ENCODE peak calls at places on chromosomes 3 and 15, in five cellular contexts. G is lower leg skin, M is heart left ventricle, F is A549, W is upper lobe of left lung. Z is an unnamed sample.

GRCh38 chr15:88178631-88179030 is 77.9 kb downstream of the NTRK3 start:
- DNase-seq in G (no peak), M (no peak), F (no peak), W (no peak), Z (no peak)

GRCh38 chr15:65583701-65584100 is 27.2 kb downstream of the INTS14 start:
- DNase-seq in G (no peak), M (no peak), F (no peak), W (no peak), Z (no peak)

GRCh38 chr15:47773163-47773562 is 55.9 kb downstream of the SEMA6D start:
- DNase-seq in G (no peak), M (no peak), F (no peak), W (no peak), Z (no peak)

GRCh38 chr15:35168464-35168863 is 83.4 kb upstream of the NANOGP8 start:
- DNase-seq in G (no peak), M (no peak), F (no peak), W (no peak), Z (peak)

GRCh38 chr3:42600958-42601675 is 631 bp downstream of the NKTR start:
- DNase-seq in G (peak), M (peak), F (peak), W (no peak), Z (peak)

GRCh38 chr3:37543692-37544091 is 318.0 kb upstream of the CTDSPL start:
- DNase-seq in G (no peak), M (no peak), F (no peak), W (no peak), Z (no peak)

GRCh38 chr15:51368751-51369450 is 27.4 kb downstream of the GLDN start:
- DNase-seq in G (no peak), M (no peak), F (no peak), W (no peak), Z (no peak)

GRCh38 chr3:124217542-124217941 is 225.6 kb upstream of the ROPN1 start:
- DNase-seq in G (no peak), M (peak), F (peak), W (no peak), Z (peak)

GRCh38 chr3:27141668-27142067 is 227.5 kb downstream of the NEK10 start:
- DNase-seq in G (no peak), M (no peak), F (no peak), W (no peak), Z (no peak)

GRCh38 chr15:89502867-89503595 is 6.6 kb upstream of the RHCG start:
- DNase-seq in G (peak), M (no peak), F (no peak), W (no peak), Z (no peak)

GRCh38 chr15:37616215-37616614 is 318.2 kb upstream of the TMCO5A start:
- DNase-seq in G (no peak), M (no peak), F (no peak), W (no peak), Z (no peak)

GRCh38 chr3:174397848-174398247 is 461.3 kb upstream of the NAALADL2 start:
- DNase-seq in G (no peak), M (no peak), F (no peak), W (no peak), Z (peak)

GRCh38 chr3:46931631-46932441 is 44.7 kb downstream of the CCDC12 start:
- DNase-seq in G (no peak), M (peak), F (no peak), W (peak), Z (peak)

GRCh38 chr3:134486577-134487041 is 752 bp downstream of the CEP63 start:
- DNase-seq in G (no peak), M (no peak), F (no peak), W (no peak), Z (peak)

GRCh38 chr3:64019271-64019670 is 4.0 kb downstream of the PSMD6 start:
- DNase-seq in G (no peak), M (no peak), F (no peak), W (no peak), Z (no peak)

GRCh38 chr3:12902181-12902999 is 61.0 kb upstream of the RPL32 start:
- DNase-seq in G (no peak), M (no peak), F (no peak), W (no peak), Z (no peak)

GRCh38 chr3:12905316-12906071 is 64.1 kb upstream of the RPL32 start:
- DNase-seq in G (no peak), M (no peak), F (no peak), W (no peak), Z (no peak)

GRCh38 chr3:12904951-12905315 is 63.6 kb upstream of the RPL32 start:
- DNase-seq in G (no peak), M (no peak), F (no peak), W (no peak), Z (no peak)

GRCh38 chr3:12903000-12903800 is 61.8 kb upstream of the RPL32 start:
- DNase-seq in G (no peak), M (no peak), F (no peak), W (no peak), Z (no peak)

DNA sequence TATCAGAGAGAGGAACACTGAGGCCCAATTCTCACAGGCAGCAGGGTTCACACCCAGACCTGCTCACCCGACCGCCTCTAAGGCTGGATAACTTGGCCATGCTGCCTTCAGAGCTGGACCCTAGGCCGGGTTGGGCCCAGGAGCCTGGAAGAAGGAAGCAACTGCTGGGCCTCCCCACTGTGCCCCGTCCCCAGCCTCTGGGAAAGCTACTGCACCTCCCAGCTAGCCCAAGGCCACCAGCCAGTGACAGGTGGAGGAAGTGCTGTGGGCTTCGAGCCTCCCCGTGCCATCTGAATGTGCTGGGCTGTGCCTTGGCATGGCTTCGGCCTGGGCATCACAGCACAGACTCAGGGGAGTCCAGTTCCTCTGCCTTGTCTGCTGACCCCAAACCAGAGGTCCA is 62.5 kb upstream of the RPL32 start:
- DNase-seq in G (no peak), M (no peak), F (no peak), W (no peak), Z (no peak)
- TF ChIP-seq POLR2A in G (no peak), M (no peak), F (no peak), W (no peak), Z (no peak)

GRCh38 chr15:82569834-82570233 is 29.6 kb upstream of the RPS17 start:
- DNase-seq in G (no peak), M (no peak), F (no peak), W (no peak), Z (no peak)

GRCh38 chr15:82570721-82571519 is 30.7 kb upstream of the RPS17 start:
- DNase-seq in G (no peak), M (no peak), F (no peak), W (no peak), Z (no peak)

GRCh38 chr15:82572311-82572710 is 32.1 kb upstream of the RPS17 start:
- DNase-seq in G (no peak), M (no peak), F (no peak), W (no peak), Z (no peak)

GRCh38 chr15:82572986-82573385 is 32.7 kb upstream of the RPS17 start:
- DNase-seq in G (no peak), M (no peak), F (no peak), W (no peak), Z (no peak)

GRCh38 chr15:82571722-82572222 is 31.5 kb upstream of the RPS17 start:
- DNase-seq in G (peak), M (peak), F (no peak), W (peak), Z (no peak)
- TF ChIP-seq POLR2A in G (no peak), M (peak), F (no peak), W (no peak), Z (no peak)

GRCh38 chr3:44584646-44585501 is at the start of gene ZNF660:
- DNase-seq in G (peak), M (peak), F (no peak), W (peak), Z (peak)
- TF ChIP-seq POLR2A in G (no peak), M (peak), F (no peak), W (no peak), Z (no peak)

DNA sequence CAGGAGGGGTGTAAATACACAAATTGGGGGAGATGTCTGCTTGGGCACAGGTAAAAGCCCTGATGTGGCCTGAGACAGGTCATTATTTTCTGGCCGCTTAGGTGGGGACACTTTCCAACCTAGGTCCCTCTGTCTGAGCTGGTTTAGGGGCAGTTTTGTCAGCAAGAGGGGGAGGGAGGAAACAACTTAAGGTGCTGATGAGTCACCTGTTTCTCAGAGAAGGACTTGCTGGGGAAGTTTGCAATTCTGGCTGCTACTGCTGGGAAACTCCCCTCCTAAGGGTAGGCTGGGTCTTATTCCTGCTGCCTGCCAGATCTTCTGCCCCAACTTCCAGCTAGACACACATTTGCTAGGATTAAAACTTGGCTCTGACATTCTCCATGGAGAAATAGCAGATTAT is 4.8 kb upstream of the RHOV start:
- DNase-seq in G (no peak), M (no peak), F (no peak), W (no peak), Z (no peak)
- TF ChIP-seq POLR2A in G (no peak), M (no peak), F (no peak), W (no peak), Z (no peak)

GRCh38 chr15:25181290-25182097 is 226.7 kb downstream of the SNRPN start:
- DNase-seq in G (peak), M (peak), F (no peak), W (peak), Z (no peak)
- TF ChIP-seq POLR2A in G (no peak), M (no peak), F (no peak), W (no peak), Z (no peak)

GRCh38 chr3:51941798-51942602 is at the start of the genes PARP3 and RRP9:
- DNase-seq in G (peak), M (peak), F (peak), W (peak), Z (peak)

GRCh38 chr3:51941447-51941797 is 282 bp downstream of the RRP9 start:
- DNase-seq in G (no peak), M (no peak), F (no peak), W (no peak), Z (no peak)

GRCh38 chr3:51943451-51944391 is 1.6 kb downstream of the PARP3 start:
- DNase-seq in G (peak), M (no peak), F (no peak), W (no peak), Z (no peak)

GRCh38 chr3:51944541-51945021 is 2.4 kb downstream of the PARP3 start:
- DNase-seq in G (peak), M (no peak), F (no peak), W (no peak), Z (no peak)

GRCh38 chr3:51942603-51943450 is 664 bp downstream of the PARP3 start:
- DNase-seq in G (peak), M (peak), F (peak), W (no peak), Z (peak)
- TF ChIP-seq POLR2A in G (no peak), M (peak), F (peak), W (no peak), Z (no peak)

GRCh38 chr3:172310361-172310760 is 137.9 kb downstream of the GHSR start:
- DNase-seq in G (no peak), M (no peak), F (no peak), W (no peak), Z (no peak)
- TF ChIP-seq POLR2A in G (no peak), M (no peak), F (no peak), W (no peak), Z (no peak)

DNA sequence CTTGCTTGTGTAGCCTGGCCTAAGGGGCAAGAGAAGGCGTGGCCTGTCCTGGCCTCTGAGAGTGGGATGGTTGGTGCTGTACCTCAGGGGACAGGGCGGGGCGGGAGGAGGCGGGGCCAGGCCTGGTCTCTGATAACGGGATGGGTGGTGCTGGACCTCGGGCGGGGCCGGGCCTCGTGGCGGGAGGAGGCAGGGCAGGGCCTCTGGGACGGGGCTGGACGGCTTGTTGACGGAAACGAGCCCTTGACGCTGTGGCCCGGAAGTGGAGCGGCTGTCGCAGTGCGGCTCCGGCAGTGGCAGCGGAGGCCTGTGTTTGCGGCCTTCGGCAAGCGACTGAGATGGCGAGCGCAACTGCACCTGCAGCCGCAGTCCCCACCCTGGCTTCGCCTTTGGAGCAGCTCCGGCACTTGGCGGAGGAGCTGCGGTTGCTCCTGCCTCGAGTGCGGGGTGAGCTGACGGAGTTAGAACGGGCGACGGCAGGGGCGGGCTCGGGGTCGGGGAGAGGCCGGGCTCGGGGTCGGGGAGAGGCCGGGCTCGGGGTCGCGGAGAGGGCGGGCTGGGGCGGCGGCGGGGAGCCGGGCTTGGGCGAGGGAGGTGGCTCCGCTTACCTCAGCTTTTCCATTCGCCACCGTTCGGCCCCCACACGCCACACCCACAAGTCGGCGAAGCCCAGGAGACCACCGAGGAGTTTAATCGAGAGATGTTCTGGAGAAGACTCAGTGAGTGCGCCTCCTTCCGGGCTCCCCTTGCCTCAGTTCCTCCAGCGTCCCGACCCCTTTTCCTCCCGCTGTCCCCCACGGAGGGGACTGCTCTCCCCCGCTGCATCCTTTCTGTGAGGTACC is at the start of gene CCNDBP1:
- DNase-seq in G (peak), M (peak), F (peak), W (peak), Z (peak)
- TF ChIP-seq POLR2A in G (peak), M (peak), F (peak), W (peak), Z (peak)

DNA sequence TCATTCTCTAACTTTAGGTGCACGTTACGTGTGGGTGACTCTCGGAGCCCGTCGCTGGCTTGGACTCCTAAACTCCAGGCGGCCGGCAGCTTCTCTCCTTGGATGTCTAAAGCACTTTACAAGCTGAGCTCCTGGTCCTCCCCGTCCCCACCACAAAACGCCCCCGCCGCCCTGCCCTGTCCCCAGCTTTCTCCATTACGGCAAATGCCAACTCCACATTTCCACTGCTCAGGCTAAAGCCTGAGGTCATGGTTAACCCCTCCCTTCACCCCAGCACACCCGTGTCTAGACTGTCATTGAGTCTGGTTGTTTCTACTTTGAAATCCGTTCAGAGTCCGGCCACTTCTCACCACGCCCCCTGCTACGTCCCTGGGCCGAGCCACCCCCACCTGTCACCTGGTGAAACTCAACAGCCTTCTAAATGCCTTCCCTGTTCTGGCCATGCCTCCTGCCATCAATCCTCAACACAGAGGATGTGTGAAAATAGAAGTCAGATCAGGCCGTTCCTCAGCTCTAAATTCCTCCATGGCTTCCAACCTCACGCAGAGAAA is 8.1 kb upstream of the PCSK6 start:
- DNase-seq in G (peak), M (no peak), F (no peak), W (no peak), Z (no peak)
- TF ChIP-seq POLR2A in G (no peak), M (no peak), F (no peak), W (no peak), Z (no peak)

GRCh38 chr3:73442152-73442551 is 182.6 kb downstream of the PDZRN3 start:
- DNase-seq in G (no peak), M (no peak), F (no peak), W (no peak), Z (no peak)

GRCh38 chr3:73437828-73438227 is 186.9 kb downstream of the PDZRN3 start:
- DNase-seq in G (no peak), M (no peak), F (no peak), W (no peak), Z (no peak)

GRCh38 chr3:73446467-73447110 is 178.2 kb downstream of the PDZRN3 start:
- DNase-seq in G (no peak), M (no peak), F (no peak), W (no peak), Z (no peak)

GRCh38 chr3:73447118-73447517 is 177.6 kb downstream of the PDZRN3 start:
- DNase-seq in G (no peak), M (no peak), F (no peak), W (no peak), Z (no peak)

GRCh38 chr3:73442886-73443285 is 181.9 kb downstream of the PDZRN3 start:
- DNase-seq in G (no peak), M (no peak), F (no peak), W (peak), Z (no peak)
- TF ChIP-seq POLR2A in G (no peak), M (no peak), F (no peak), W (no peak), Z (no peak)